ENCODE peak calls at places on chromosome 2, in six cellular contexts. U, Q, I, J, S and C are unnamed samples.

GRCh38 chr2:237540823-237541222 is 25.6 kb upstream of the PRLH start:
- DNase-seq in Q (peak), J (peak), S (peak), U (no peak), I (peak), C (peak)

GRCh38 chr2:19802088-19802806 is 99.5 kb downstream of the TTC32 start:
- DNase-seq in I (no peak), J (no peak), Q (peak), S (no peak), U (no peak), C (no peak)

GRCh38 chr2:187581125-187581896 is 27.1 kb upstream of the TFPI start:
- DNase-seq in U (no peak), Q (peak), J (no peak), S (no peak), I (no peak), C (peak)

GRCh38 chr2:61855178-61855523 is 1.3 kb upstream of the FAM161A start:
- DNase-seq in I (no peak), U (no peak), Q (no peak), J (peak), S (no peak), C (no peak)

GRCh38 chr2:116696223-116696622 is 1118.3 kb upstream of the DDX18 start:
- DNase-seq in Q (no peak), U (no peak), J (no peak), I (no peak), S (no peak), C (no peak)

GRCh38 chr2:196268538-196269338 is 97.4 kb upstream of the STK17B start:
- DNase-seq in S (no peak), Q (no peak), J (no peak), I (no peak), U (no peak), C (no peak)

GRCh38 chr2:131035826-131036231 is 57.4 kb downstream of the FAM168B start:
- DNase-seq in S (no peak), J (no peak), I (peak), Q (no peak), U (no peak), C (no peak)

GRCh38 chr2:127579231-127579630 is 43.7 kb downstream of the MYO7B start:
- DNase-seq in Q (no peak), J (no peak), S (no peak), I (peak), U (no peak), C (no peak)

GRCh38 chr2:70829916-70830315 is 5.7 kb downstream of the CD207 start:
- DNase-seq in J (no peak), I (no peak), Q (no peak), U (no peak), S (no peak), C (no peak)

GRCh38 chr2:186456941-186457340 is 29.1 kb upstream of the ZC3H15 start:
- DNase-seq in U (no peak), Q (peak), S (peak), I (no peak), J (no peak), C (no peak)

GRCh38 chr2:238504181-238504711 is 77.5 kb downstream of the ASB1 start:
- DNase-seq in Q (no peak), S (no peak), J (no peak), U (no peak), I (peak), C (no peak)

GRCh38 chr2:177264539-177265385 is at the start of gene NFE2L2:
- DNase-seq in U (peak), Q (peak), S (no peak), J (peak), I (peak), C (peak)

GRCh38 chr2:185700883-185701282 is 37.7 kb upstream of the FSIP2 start:
- DNase-seq in Q (no peak), J (no peak), I (no peak), S (no peak), U (no peak), C (no peak)

GRCh38 chr2:163264376-163264775 is 425.8 kb upstream of the KCNH7 start:
- DNase-seq in I (no peak), Q (peak), U (no peak), J (no peak), S (no peak), C (no peak)

GRCh38 chr2:106581755-106582430 is 94.7 kb downstream of the CD8B2 start:
- DNase-seq in I (peak), U (peak), J (peak), Q (peak), S (no peak), C (peak)

GRCh38 chr2:216807861-216808272 is 52.0 kb downstream of the TNP1 start:
- DNase-seq in J (no peak), U (no peak), S (no peak), I (no peak), Q (peak), C (no peak)

GRCh38 chr2:239797316-239797715 is 227.8 kb downstream of the NDUFA10 start:
- DNase-seq in Q (no peak), J (no peak), I (no peak), U (no peak), S (no peak), C (no peak)
- H3K4me3 ChIP-seq in Q (no peak), J (no peak), I (no peak), U (no peak), S (no peak), C (no peak)

DNA sequence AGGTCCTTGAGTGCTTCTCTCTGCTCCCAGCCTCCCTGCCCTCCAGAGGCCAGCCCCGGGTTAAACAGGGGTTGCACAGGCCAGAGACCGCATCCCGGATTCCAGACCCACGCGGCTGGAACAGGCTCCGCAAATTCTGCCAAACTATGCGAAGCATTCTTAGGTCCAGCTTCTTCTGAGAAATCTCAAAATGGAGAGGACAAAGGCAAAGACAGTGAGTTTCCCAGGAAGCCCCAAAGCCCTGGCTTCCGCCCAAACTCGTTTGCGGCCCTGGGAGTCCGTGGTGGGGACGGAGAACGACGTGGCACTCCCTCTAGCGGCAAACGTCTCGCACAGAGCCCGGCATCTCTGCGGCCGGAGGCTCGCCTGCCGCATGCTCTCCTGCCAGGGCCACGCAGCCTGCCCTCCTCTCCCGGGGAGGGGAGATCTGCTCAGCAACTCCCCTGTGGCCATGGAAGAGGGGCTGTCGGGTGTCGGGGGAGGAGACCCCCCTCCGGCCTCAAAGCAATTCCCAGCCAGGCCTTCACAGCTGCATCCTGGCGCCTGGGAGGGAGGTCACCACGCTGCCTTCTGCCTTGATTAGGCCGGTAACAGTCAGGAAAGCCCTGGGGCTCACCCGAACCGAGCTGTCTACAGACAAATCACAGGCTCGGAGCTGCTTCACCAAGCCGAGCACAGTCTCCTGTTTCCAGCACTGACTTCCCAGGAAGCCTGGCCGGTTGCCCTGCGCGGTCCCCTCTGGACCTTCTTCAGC is 33.4 kb upstream of the KLHL29 start:
- DNase-seq in S (peak), J (peak), Q (peak), I (peak), U (peak), C (peak)
- TF ChIP-seq CTCF in S (peak), J (peak), Q (peak), I (peak), U (peak), C (peak)

GRCh38 chr2:197925204-197925603 is 120.8 kb downstream of the PLCL1 start:
- DNase-seq in J (no peak), S (no peak), I (no peak), Q (no peak), U (no peak), C (no peak)
- H3K4me3 ChIP-seq in J (no peak), S (no peak), I (no peak), Q (no peak), U (no peak), C (no peak)

DNA sequence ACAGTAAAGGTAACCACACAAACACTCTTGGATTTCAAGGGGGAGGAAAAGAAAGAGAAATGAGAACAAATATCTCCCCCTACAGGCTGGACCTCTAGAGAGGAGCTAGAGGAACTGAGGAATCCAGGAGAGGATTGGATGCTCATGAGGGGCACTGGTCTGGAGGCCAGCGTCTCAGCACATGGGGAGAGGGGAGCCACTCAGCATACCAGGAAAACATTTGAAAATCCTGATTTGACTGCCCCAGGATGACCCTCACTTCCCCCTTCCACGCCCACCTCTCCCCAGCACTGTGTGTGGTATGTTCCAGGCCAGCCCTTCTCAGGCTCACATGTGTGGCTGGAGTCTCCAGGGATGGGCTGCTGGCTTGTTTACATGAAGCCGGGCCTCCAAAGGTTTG is 396.8 kb upstream of the ID2 start:
- DNase-seq in I (no peak), J (no peak), Q (no peak), U (no peak), S (no peak), C (no peak)
- TF ChIP-seq CTCF in I (no peak), J (no peak), Q (peak), U (peak), S (peak), C (peak)

GRCh38 chr2:95276888-95277245 is 2.6 kb downstream of the PROM2 start:
- DNase-seq in U (no peak), I (peak), J (no peak), S (no peak), Q (no peak), C (no peak)

GRCh38 chr2:95275601-95276243 is 1.5 kb downstream of the PROM2 start:
- DNase-seq in U (no peak), I (peak), Q (no peak), J (no peak), S (no peak), C (no peak)

GRCh38 chr2:95275151-95275515 is 884 bp downstream of the PROM2 start:
- DNase-seq in U (no peak), I (peak), S (no peak), Q (no peak), J (no peak), C (no peak)

GRCh38 chr2:95277246-95277906 is 3.1 kb downstream of the PROM2 start:
- DNase-seq in S (no peak), U (no peak), I (no peak), Q (no peak), J (no peak), C (peak)

GRCh38 chr2:95276244-95276887 is 2.1 kb downstream of the PROM2 start:
- DNase-seq in J (no peak), Q (no peak), I (peak), U (no peak), S (no peak), C (no peak)
- H3K4me3 ChIP-seq in J (no peak), Q (no peak), I (no peak), U (no peak), S (no peak), C (no peak)

GRCh38 chr2:72936669-72937355 is 19.5 kb downstream of the EMX1 start:
- DNase-seq in J (no peak), I (no peak), U (no peak), S (no peak), Q (no peak), C (no peak)

GRCh38 chr2:72935611-72935957 is 18.3 kb downstream of the EMX1 start:
- DNase-seq in Q (no peak), J (no peak), I (peak), U (no peak), S (no peak), C (no peak)

GRCh38 chr2:72933207-72933606 is 15.9 kb downstream of the EMX1 start:
- DNase-seq in S (no peak), Q (no peak), I (no peak), U (no peak), J (no peak), C (no peak)

GRCh38 chr2:72933646-72934151 is 16.4 kb downstream of the EMX1 start:
- DNase-seq in S (no peak), U (no peak), I (peak), Q (no peak), J (no peak), C (no peak)

DNA sequence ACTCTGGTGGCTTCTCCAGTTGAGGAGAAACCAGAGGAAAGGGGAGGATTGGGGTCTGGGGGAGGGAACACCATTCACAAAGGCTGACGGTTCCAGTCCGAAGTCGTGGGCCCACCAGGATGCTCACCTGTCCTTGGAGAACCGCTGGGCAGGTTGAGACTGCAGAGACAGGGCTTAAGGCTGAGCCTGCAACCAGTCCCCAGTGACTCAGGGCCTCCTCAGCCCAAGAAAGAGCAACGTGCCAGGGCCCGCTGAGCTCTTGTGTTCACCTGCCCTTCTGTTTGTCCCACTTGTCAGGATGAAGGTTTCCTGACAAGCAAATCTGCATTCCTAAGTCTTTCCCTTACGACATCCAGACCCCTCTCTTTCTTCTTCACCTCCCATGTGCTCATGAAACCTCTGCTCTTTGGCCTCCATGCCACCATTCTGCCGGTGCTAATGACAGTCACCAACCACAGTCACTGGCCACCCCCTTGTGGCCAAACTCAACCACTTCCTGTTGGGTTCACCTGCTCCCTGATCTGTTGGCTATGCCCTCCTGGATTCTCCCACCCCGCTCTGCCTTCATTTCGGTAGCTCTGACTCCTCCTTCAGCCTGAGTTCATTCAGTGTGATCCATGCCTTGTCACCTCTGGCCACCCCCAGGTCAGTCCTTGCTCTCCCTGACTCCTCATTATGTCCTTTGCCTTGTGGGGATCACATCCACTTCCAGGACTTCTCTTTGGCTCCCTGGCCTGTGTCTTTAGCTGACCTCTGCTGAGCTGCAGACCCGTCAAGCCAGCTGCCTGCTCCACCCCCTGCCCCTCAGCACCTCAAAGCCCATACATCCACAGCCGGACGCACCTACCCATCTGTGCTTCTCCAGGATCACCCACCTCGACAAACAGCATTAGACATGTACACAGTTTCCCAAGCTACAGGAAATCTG is 17.6 kb downstream of the EMX1 start:
- DNase-seq in I (peak), U (no peak), J (no peak), S (no peak), Q (no peak), C (peak)
- TF ChIP-seq CTCF in I (no peak), U (peak), J (no peak), S (peak), Q (peak), C (peak)

DNA sequence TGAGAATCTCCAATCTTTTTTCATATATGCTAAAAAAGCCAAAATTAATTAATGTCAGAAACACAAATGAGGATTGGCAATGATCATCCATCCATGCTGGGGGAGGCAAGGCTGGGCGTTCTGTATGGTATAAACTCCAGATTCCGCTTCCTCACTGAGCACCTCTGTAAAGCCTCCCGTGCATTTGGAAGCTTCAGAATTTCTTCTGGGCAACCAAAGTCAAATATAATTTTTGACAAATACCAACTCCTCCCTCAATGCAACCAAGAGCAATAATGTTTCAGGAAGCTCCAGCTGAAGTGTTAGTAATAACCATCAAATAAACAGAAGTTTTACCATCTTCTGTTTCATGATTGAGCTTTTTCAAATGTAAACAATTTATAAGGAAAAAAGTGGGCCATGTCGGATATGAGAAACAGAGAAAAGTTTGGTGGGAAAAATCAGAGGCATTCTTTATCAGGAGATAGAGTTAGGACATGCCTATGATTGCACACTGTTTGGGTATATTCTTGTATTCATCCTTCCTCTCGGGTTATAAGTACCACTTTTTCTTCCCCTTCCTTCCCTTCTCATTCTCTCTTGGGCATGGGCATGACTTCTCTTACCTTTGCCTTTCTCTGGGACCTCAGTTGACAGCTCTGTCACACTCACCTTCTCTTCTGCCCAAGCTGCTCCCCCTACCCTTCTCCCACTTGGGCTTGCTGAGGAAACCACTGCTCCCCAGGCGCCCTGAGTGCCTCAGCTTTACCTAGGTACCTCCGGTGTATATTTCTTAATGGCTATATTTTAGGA is 149.5 kb upstream of the ZEB2 start:
- DNase-seq in U (no peak), J (no peak), I (no peak), S (no peak), Q (no peak), C (no peak)
- H3K4me3 ChIP-seq in U (no peak), J (no peak), I (no peak), S (no peak), Q (no peak), C (no peak)

DNA sequence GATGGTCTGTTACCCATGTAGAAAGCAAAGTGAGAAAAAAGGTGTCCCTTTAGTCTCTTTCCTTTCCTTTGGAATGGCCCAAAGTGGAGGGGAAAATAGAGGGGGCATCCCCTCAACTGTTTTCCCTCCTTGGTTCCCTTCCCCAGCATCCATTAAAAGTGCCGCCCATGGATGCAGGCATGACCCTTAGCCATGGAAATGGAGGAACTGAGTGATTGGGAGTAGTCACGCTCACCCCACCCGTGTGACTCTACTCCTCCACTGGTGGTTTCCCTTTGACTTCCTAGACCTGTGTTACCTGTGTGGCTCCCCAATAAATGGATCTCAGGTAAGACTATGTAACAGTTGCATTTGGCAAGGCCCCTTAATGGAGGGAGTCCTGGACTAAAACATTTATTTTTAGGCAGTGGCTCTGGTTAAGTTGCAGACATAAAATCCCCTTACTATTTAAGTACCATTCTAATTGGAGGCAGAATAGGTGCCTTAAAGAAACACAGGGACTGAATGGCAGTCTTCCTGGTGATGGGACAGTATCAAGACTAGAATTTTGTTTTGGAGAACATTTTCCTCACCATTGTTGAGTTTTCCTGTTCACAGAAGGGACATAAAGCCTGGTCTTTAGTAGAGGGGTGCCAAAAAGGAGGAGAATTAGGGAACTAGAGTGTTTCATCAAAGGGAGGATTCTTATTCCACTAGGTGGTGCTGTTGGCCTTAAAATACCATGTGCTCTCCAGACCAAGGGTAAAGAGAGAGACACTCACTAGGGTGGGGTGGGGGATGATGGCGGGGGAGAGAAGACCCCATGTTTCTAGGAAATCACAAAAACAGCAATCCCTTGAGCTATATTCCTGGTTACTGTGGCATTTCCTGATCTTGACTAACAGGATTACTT is 25.7 kb upstream of the PLA2R1 start:
- DNase-seq in Q (no peak), U (no peak), J (no peak), S (no peak), I (no peak), C (peak)
- TF ChIP-seq CTCF in Q (peak), U (peak), J (no peak), S (peak), I (no peak), C (no peak)